ENCODE peak calls at places on chromosomes 12 and 14, in four cellular contexts. H, K, X and N are unnamed samples. For H3K4me1, the result is how much of the 10 kb centered on the place peaks cover.

GRCh38 chr12:53463802-53464375 is 12.0 kb downstream of the PCBP2 start:
- DNase-seq in H (no peak), K (no peak), X (no peak), N (no peak)

GRCh38 chr12:22340143-22340542 is 5.6 kb upstream of the ST8SIA1 start:
- DNase-seq in H (no peak), K (no peak), X (no peak), N (no peak)

GRCh38 chr14:38839743-38840375 is 263.2 kb downstream of the SEC23A start:
- DNase-seq in H (no peak), K (no peak), X (no peak), N (no peak)

GRCh38 chr12:31274520-31275300 is 51.2 kb downstream of the SINHCAF start:
- DNase-seq in H (no peak), K (no peak), X (no peak), N (no peak)

GRCh38 chr14:91038439-91038838 is 22.0 kb downstream of the RPS6KA5 start:
- DNase-seq in H (no peak), K (no peak), X (no peak), N (peak)

GRCh38 chr14:32509632-32510187 is 180.6 kb downstream of the AKAP6 start:
- DNase-seq in H (no peak), K (no peak), X (peak), N (peak)

GRCh38 chr12:104207416-104207941 is 8.1 kb upstream of the TXNRD1 start:
- DNase-seq in H (no peak), K (no peak), X (no peak), N (no peak)

GRCh38 chr12:4934651-4935050 is 24.9 kb downstream of the KCNA1 start:
- DNase-seq in H (no peak), K (no peak), X (no peak), N (no peak)

GRCh38 chr12:13534645-13535398 is 338.3 kb downstream of the EMP1 start:
- DNase-seq in H (peak), K (peak), X (no peak), N (peak)

GRCh38 chr12:27178723-27179398 is 65.2 kb upstream of the STK38L start:
- DNase-seq in H (no peak), K (no peak), X (no peak), N (no peak)

GRCh38 chr12:43806737-43807072 is 588 bp upstream of the TWF1 start:
- DNase-seq in H (no peak), K (no peak), X (no peak), N (no peak)

GRCh38 chr14:98890556-98891340 is 381.2 kb downstream of the BCL11B start:
- DNase-seq in H (no peak), K (no peak), X (no peak), N (no peak)

GRCh38 chr14:90388437-90388836 is 8.4 kb upstream of the CALM1 start:
- DNase-seq in H (peak), K (no peak), X (peak), N (no peak)

GRCh38 chr12:122835693-122836026 is 403 bp downstream of the HIP1R start:
- DNase-seq in H (no peak), K (peak), X (no peak), N (no peak)

GRCh38 chr14:101475468-101476257 is 85.6 kb upstream of the DIO3 start:
- DNase-seq in H (peak), K (no peak), X (no peak), N (peak)

GRCh38 chr12:44847888-44848770 is 28.0 kb downstream of the NELL2 start:
- DNase-seq in H (no peak), K (peak), X (no peak), N (no peak)

GRCh38 chr12:57101892-57102695 is 9.1 kb downstream of the STAT6 start:
- DNase-seq in H (no peak), K (no peak), X (no peak), N (no peak)

GRCh38 chr14:104587641-104588040 is 8.1 kb downstream of the C14orf180 start:
- DNase-seq in H (peak), K (no peak), X (no peak), N (no peak)

GRCh38 chr12:122130150-122130549 is 43.9 kb downstream of the IL31 start:
- DNase-seq in H (no peak), K (no peak), X (no peak), N (no peak)

GRCh38 chr14:96098309-96098998 is 59.3 kb downstream of the C14orf132 start:
- DNase-seq in H (peak), K (peak), X (no peak), N (no peak)

GRCh38 chr12:80565276-80565675 is 121.2 kb downstream of the PTPRQ start:
- DNase-seq in H (no peak), K (no peak), X (no peak), N (no peak)

GRCh38 chr12:37541356-37541755 is 775.2 kb upstream of the ALG10B start:
- DNase-seq in H (no peak), K (no peak), X (no peak), N (no peak)

GRCh38 chr12:89559753-89560152 is 33.9 kb upstream of the POC1B start:
- DNase-seq in H (no peak), K (no peak), X (no peak), N (no peak)

GRCh38 chr14:62087191-62087590 is 325.0 kb downstream of the SNAPC1 start:
- DNase-seq in H (no peak), K (no peak), X (no peak), N (no peak)

GRCh38 chr14:53391631-53392030 is 238.5 kb upstream of the DDHD1 start:
- DNase-seq in H (no peak), K (no peak), X (no peak), N (no peak)

GRCh38 chr12:124517260-124518050 is 50.0 kb downstream of the NCOR2 start:
- DNase-seq in H (peak), K (no peak), X (peak), N (peak)

GRCh38 chr12:12086975-12087692 is 16.4 kb downstream of the BCL2L14 start:
- DNase-seq in H (no peak), K (no peak), X (no peak), N (no peak)

DNA sequence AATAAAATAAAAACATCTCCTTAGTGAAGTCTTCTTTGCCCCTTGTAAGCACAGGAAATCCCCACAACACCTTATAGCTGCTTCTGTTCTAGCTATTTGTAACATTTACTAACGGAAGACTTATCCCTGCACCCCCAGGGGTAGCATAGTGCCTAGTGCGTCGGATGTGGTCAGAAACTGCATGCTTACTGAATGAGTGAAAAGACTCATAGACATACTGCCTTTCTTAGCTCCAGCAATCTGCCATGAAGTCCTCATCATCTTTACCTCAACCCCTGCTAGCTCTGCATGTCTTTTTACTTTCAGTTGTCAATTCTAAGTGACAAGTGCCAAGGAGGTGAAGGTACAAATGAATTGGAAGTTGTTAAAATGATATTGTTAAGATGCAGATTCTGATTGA is 12.9 kb downstream of the RIOX1 start:
- DNase-seq in H (no peak), K (no peak), X (no peak), N (no peak)
- TF ChIP-seq POLR2A in H (no peak), K (no peak), X (no peak), N (no peak)

GRCh38 chr14:64714432-64715025 is 10.3 kb downstream of the PLEKHG3 start:
- DNase-seq in H (no peak), K (no peak), X (no peak), N (peak)
- H3K4me1 ChIP-seq in H (under half), K (under half), X (under half), N (under half)

GRCh38 chr12:1864456-1864855 is 44.1 kb downstream of the LRTM2 start:
- DNase-seq in H (no peak), K (no peak), X (no peak), N (no peak)
- TF ChIP-seq POLR2A in H (no peak), K (no peak), X (no peak), N (no peak)

GRCh38 chr14:42918615-42919014 is 1311.9 kb downstream of the LRFN5 start:
- DNase-seq in H (no peak), K (no peak), X (no peak), N (no peak)
- H3K4me1 ChIP-seq in H (under half), K (under half), X (under half), N (under half)

DNA sequence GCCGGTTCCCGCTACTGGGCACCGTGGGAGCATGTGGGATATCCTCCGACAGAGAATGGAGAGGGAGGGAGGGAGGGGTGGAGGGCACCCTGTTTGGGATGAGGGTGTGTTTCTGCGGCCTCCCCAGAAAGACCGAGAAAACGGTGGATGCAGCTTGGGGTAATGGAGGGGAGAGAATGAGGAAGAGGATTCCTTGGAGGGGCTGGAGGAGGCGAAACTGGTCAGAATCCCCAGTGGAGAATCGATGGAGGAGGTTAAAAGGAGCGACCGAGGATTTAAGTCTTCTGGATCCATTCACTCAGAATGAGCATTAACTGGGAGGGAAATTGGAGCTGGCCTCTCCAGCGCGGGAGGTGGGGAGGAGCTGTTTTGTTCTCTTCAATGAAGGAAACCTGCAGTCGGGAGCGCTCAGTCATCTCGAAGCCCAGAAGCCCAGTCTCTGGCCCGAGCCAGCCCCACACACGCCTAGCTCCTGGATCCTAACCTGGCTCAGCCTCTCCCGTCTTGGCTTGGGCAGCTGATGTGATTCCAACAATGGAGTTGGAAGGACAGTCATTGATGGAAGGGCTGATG is 583 bp downstream of the ARG2 start:
- DNase-seq in H (peak), K (no peak), X (peak), N (peak)
- TF ChIP-seq POLR2A in H (no peak), K (no peak), X (no peak), N (no peak)